ENCODE peak calls at places on chromosomes 4 and X, in four cellular contexts. K, C, F and H are unnamed samples.

GRCh38 chr4:169351860-169352259 is 81.1 kb upstream of the SH3RF1 start:
- DNase-seq in F (no peak), K (no peak), C (no peak), H (no peak)

GRCh38 chr4:40466789-40467188 is 131.7 kb downstream of the CHRNA9 start:
- DNase-seq in F (no peak), C (no peak), K (no peak), H (no peak)

GRCh38 chr4:72828864-72829263 is 240.7 kb downstream of the COX18 start:
- DNase-seq in C (no peak), F (no peak), K (no peak), H (no peak)

GRCh38 chr4:6701371-6701770 is 7.7 kb downstream of the S100P start:
- DNase-seq in C (peak; percentile 46), F (no peak), K (peak; percentile 66), H (peak; percentile 86)

GRCh38 chr4:150140774-150141400 is 62.6 kb downstream of the DCLK2 start:
- DNase-seq in K (no peak), F (no peak), C (no peak), H (no peak)

GRCh38 chrX:44306336-44306735 is 37.1 kb downstream of the EFHC2 start:
- DNase-seq in C (no peak), F (no peak), K (no peak), H (no peak)

GRCh38 chr4:184201179-184201578 is 16.5 kb downstream of the ENPP6 start:
- DNase-seq in K (no peak), C (no peak), F (no peak), H (no peak)

GRCh38 chr4:69089388-69089787 is 6.9 kb upstream of the UGT2B7 start:
- DNase-seq in C (no peak), K (no peak), F (no peak), H (no peak)

GRCh38 chr4:53592686-53593641 is 1.7 kb upstream of the LNX1 start:
- DNase-seq in C (no peak), F (no peak), K (peak; percentile 66), H (peak; percentile 87)

GRCh38 chrX:136130931-136131843 is 16.1 kb upstream of the FHL1 start:
- DNase-seq in K (no peak), C (peak; percentile 45), F (no peak), H (no peak)

GRCh38 chrX:46791927-46792825 is 33.3 kb upstream of the SLC9A7 start:
- DNase-seq in K (no peak), C (peak; percentile 32), F (peak; percentile 68), H (peak; percentile 16)

GRCh38 chrX:40883021-40883619 is 147.8 kb upstream of the MED14 start:
- DNase-seq in C (no peak), K (no peak), F (no peak), H (no peak)

GRCh38 chr4:25165916-25166315 is 5.7 kb upstream of the SEPSECS start:
- DNase-seq in F (no peak), C (no peak), K (no peak), H (no peak)

GRCh38 chr4:182604161-182604591 is 313.0 kb downstream of the DCTD start:
- DNase-seq in K (no peak), F (no peak), C (no peak), H (no peak)

GRCh38 chr4:17981063-17981462 is 40.5 kb downstream of the LCORL start:
- DNase-seq in C (no peak), F (no peak), K (no peak), H (no peak)

GRCh38 chrX:134544614-134545255 is 84.8 kb downstream of the HPRT1 start:
- DNase-seq in F (no peak), K (no peak), C (no peak), H (peak; percentile 68)

GRCh38 chr4:140103676-140104075 is 50.3 kb downstream of the MAML3 start:
- DNase-seq in K (no peak), C (no peak), F (peak; percentile 69), H (no peak)

GRCh38 chr4:105619193-105619931 is 66.9 kb downstream of the ARHGEF38 start:
- DNase-seq in C (no peak), F (no peak), K (no peak), H (no peak)

GRCh38 chr4:39814403-39815185 is 116.7 kb downstream of the UBE2K start:
- DNase-seq in K (no peak), F (no peak), C (peak; percentile 43), H (no peak)

GRCh38 chr4:87614292-87614890 is 6.1 kb downstream of the DSPP start:
- DNase-seq in C (no peak), F (no peak), K (no peak), H (no peak)

GRCh38 chr4:70943115-70943514 is 40.9 kb downstream of the MOB1B start:
- DNase-seq in F (no peak), K (no peak), C (no peak), H (no peak)

GRCh38 chr4:41070516-41071281 is 143.6 kb downstream of the APBB2 start:
- DNase-seq in C (no peak), K (no peak), F (no peak), H (no peak)

GRCh38 chr4:164977243-164978164 is at the start of gene TRIM61:
- DNase-seq in K (peak; percentile 11), F (peak; percentile 54), C (no peak), H (peak; percentile 80)

GRCh38 chr4:183955666-183956065 is 50.6 kb downstream of the STOX2 start:
- DNase-seq in K (no peak), C (no peak), F (no peak), H (no peak)

GRCh38 chrX:30652527-30653414 is 452 bp upstream of the GK start:
- DNase-seq in C (peak; percentile 85), K (peak; percentile 95), F (peak; percentile 64), H (peak; percentile 92)

GRCh38 chr4:79514637-79515320 is 106.8 kb upstream of the GK2 start:
- DNase-seq in K (no peak), C (no peak), F (no peak), H (no peak)

GRCh38 chr4:3677671-3678070 is 88.5 kb upstream of the ADRA2C start:
- DNase-seq in K (no peak), C (no peak), F (no peak), H (peak; percentile 11)

GRCh38 chrX:18036394-18036793 is 175.3 kb upstream of the RAI2 start:
- DNase-seq in F (no peak), K (no peak), C (no peak), H (no peak)

GRCh38 chr4:138223191-138223910 is 18.8 kb downstream of the SLC7A11 start:
- DNase-seq in F (no peak), C (no peak), K (no peak), H (no peak)

GRCh38 chrX:80578518-80579105 is 158.4 kb downstream of the TENT5D start:
- DNase-seq in F (no peak), C (peak; percentile 6), K (peak; percentile 18), H (no peak)

GRCh38 chr4:52241916-52242315 is 190.8 kb downstream of the SPATA18 start:
- DNase-seq in C (no peak), F (no peak), K (no peak), H (no peak)
- TF ChIP-seq CBFB in C (no peak), F (no peak), K (no peak), H (no peak)

DNA sequence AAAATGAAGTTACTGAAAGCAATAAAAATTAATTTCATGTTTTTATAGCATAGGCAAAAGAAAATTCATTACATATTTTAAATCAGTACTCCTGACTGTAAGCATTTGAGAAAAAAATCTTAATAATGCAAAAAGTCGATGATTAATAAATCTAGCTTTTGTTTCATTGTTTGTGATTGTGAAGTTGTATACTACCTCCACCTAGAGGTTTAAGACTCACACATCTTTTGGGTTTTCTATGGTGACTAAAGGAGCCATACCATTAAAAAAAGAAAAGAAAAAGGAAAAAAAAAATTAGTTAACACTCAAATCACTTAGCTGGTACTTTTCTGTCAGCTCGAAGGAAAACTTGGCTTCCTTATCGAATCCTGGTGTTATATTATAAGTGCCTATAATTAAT is 2.0 kb downstream of the GABRA2 start:
- DNase-seq in C (no peak), F (no peak), K (no peak), H (no peak)
- TF ChIP-seq CTCF in C (no peak), F (no peak), K (no peak), H (no peak)

GRCh38 chr4:112853662-112854256 is 195.7 kb upstream of the ANK2 start:
- DNase-seq in K (no peak), C (no peak), F (no peak), H (no peak)
- TF ChIP-seq ETV6 in K (no peak), C (no peak), F (no peak), H (no peak)

DNA sequence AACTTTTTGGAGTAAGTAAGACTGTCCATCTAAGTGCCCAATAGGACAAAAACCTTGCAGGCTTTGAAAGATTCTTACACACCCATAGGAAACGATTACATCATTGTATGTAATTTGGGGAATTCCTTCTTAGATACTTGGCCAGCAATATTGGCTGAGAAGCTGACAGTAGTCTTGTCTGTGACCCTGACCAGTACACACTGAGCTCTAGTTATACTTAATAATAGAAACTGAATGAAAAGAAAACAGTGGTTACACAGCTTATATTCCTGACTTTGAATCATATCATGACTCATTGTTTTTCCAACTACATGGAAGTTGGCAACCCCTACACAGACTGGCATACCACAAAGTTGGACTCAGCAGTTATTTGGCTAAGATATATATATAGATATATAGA is 7.1 kb upstream of the TLR2 start:
- DNase-seq in F (no peak), C (no peak), K (no peak), H (no peak)
- TF ChIP-seq CBFB in F (no peak), C (no peak), K (no peak), H (no peak)

DNA sequence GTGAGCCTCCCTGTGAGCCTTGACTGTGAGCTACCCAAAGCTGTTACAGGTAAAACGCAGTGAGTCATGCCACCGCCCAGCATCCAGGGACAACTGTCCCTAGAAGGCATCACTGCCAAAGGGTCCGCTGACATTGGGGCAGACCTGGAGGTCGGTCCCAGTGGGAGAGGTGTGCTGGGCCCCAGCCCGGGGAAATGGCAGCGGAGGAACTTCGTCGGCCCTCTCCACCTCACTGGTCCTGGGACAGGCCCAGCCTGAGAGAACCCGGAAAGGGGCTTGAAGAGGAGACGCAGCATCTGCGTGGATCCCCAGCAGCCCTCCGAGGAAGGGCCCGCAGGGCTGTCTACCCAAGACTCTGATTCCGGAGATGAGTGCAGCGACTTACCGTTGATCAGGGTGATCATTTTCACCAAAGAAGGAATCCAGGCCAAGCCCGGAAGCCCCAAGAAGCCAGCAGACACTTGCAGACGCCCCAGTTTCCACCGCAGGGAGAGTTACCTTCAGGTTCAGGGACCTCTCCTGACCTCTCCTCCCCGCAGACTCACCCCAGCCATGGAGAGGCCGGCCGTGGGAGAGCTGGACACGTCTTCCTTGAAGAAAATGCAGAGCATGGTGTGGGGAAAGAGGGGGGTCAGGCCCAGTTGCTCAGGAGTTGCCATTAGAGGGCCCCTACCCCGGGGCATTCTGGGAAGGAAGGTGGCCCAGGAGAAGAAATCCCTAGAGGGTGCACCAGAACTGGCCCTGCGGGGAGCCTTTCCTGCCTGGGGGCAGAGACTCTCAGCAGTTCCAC is 51.2 kb downstream of the CXorf49B start:
- DNase-seq in K (no peak), F (no peak), C (no peak), H (no peak)
- TF ChIP-seq CTCF in K (no peak), F (no peak), C (no peak), H (no peak)

DNA sequence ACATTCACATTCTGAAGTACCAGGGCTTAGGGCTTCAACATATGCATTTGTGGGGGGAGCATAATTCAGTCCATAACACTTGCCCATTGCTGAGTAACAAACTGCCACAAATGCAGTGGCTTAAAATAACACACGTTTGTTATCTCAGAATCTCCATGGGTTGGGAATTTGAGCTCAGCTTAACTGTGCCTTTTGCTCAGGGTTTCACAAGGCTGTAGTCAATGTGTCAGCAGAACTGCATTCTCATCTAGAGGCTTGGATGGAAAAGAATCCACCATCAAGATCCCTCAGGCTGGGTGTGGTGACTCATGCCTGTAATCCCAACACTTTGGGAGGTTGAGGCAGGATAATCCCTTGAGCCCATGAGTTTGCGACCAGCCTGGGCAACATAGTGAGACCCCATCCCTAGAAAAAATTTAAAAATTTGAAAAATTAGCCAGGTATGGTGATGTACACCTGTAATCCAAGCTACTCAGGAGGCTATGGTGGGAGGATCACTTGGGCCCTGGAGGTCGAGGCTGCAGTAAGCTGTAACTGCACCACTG is 25.8 kb upstream of the TBL1X start:
- DNase-seq in F (no peak), C (no peak), K (no peak), H (no peak)
- TF ChIP-seq ETV6 in F (no peak), C (no peak), K (no peak), H (no peak)

GRCh38 chr4:54658321-54659093 is 750 bp downstream of the KIT start:
- DNase-seq in C (peak; percentile 14), K (peak; percentile 55), F (no peak), H (peak; percentile 60)
- TF ChIP-seq CBFB in C (no peak), K (no peak), F (no peak), H (no peak)